ENCODE peak calls at places on chromosome 16, in seven cellular contexts. B is colonic mucosa, A is AG04449, D is brain microvascular endothelial cell, J is endothelial cell, P is mucosa of descending colon, N is lung. S is an unnamed sample.

GRCh38 chr16:81901483-81901882 is 109.8 kb downstream of the SDR42E1 start:
- DNase-seq in N (peak), A (no peak), P (no peak), D (peak), J (no peak), B (no peak), S (no peak)

GRCh38 chr16:70749681-70750601 is 51.0 kb downstream of the VAC14 start:
- DNase-seq in J (no peak), A (no peak), D (no peak), P (peak), N (no peak), B (no peak), S (peak)

GRCh38 chr16:89921699-89922476 is 1.3 kb upstream of the TUBB3 start:
- DNase-seq in P (peak), N (peak), D (peak), J (peak), A (peak), B (peak), S (peak)

GRCh38 chr16:74667215-74667765 is 613 bp upstream of the RFWD3 start:
- DNase-seq in D (no peak), J (peak), P (peak), N (no peak), B (peak), A (no peak), S (peak)

GRCh38 chr16:69166221-69166833 is 20.6 kb upstream of the SNTB2 start:
- DNase-seq in B (no peak), A (no peak), J (no peak), N (no peak), D (peak), P (no peak), S (no peak)

GRCh38 chr16:4414187-4414909 is 2.0 kb downstream of the CORO7 start:
- DNase-seq in P (peak), B (no peak), N (no peak), D (no peak), A (no peak), J (no peak), S (no peak)

GRCh38 chr16:68082596-68083238 is 2.5 kb upstream of the NFATC3 start:
- DNase-seq in A (no peak), D (no peak), N (no peak), B (no peak), P (no peak), J (no peak), S (no peak)

GRCh38 chr16:3642397-3643094 is 11.9 kb upstream of the DNASE1 start:
- DNase-seq in D (peak), P (peak), N (no peak), J (no peak), A (no peak), B (peak), S (peak)

GRCh38 chr16:4494746-4495490 is 18.7 kb downstream of the HMOX2 start:
- DNase-seq in D (peak), N (no peak), J (no peak), B (no peak), A (no peak), P (no peak), S (no peak)

GRCh38 chr16:48182979-48183537 is 27.3 kb upstream of the ABCC12 start:
- DNase-seq in D (no peak), N (no peak), B (no peak), A (no peak), J (no peak), P (no peak), S (no peak)

GRCh38 chr16:15907863-15908478 is 19.6 kb upstream of the CEP20 start:
- DNase-seq in J (no peak), A (no peak), D (peak), N (peak), P (no peak), B (peak), S (no peak)

GRCh38 chr16:23410176-23410575 is 42.8 kb downstream of the COG7 start:
- DNase-seq in B (no peak), P (no peak), J (no peak), N (no peak), D (no peak), A (no peak), S (no peak)

GRCh38 chr16:53358884-53359283 is 75.4 kb upstream of the RBL2 start:
- DNase-seq in D (no peak), P (no peak), B (no peak), J (no peak), A (no peak), N (no peak), S (no peak)

GRCh38 chr16:52068447-52069074 is 478.4 kb downstream of the TOX3 start:
- DNase-seq in J (peak), N (no peak), D (peak), B (peak), P (peak), A (no peak), S (peak)

GRCh38 chr16:52066951-52067350 is 480.0 kb downstream of the TOX3 start:
- DNase-seq in A (no peak), P (no peak), J (no peak), D (no peak), N (no peak), B (no peak), S (no peak)

GRCh38 chr16:52070341-52071057 is 476.4 kb downstream of the TOX3 start:
- DNase-seq in J (no peak), A (no peak), B (no peak), N (no peak), P (no peak), D (no peak), S (no peak)

GRCh38 chr16:52071101-52071500 is 475.8 kb downstream of the TOX3 start:
- DNase-seq in A (no peak), D (no peak), N (no peak), P (no peak), B (no peak), J (no peak), S (no peak)

GRCh38 chr16:52069866-52070265 is 477.1 kb downstream of the TOX3 start:
- DNase-seq in A (no peak), N (no peak), J (peak), D (peak), B (no peak), P (no peak), S (peak)
- TF ChIP-seq CTCF in A (no peak), N (no peak), J (peak), D (peak), B (peak), P (no peak), S (peak)

DNA sequence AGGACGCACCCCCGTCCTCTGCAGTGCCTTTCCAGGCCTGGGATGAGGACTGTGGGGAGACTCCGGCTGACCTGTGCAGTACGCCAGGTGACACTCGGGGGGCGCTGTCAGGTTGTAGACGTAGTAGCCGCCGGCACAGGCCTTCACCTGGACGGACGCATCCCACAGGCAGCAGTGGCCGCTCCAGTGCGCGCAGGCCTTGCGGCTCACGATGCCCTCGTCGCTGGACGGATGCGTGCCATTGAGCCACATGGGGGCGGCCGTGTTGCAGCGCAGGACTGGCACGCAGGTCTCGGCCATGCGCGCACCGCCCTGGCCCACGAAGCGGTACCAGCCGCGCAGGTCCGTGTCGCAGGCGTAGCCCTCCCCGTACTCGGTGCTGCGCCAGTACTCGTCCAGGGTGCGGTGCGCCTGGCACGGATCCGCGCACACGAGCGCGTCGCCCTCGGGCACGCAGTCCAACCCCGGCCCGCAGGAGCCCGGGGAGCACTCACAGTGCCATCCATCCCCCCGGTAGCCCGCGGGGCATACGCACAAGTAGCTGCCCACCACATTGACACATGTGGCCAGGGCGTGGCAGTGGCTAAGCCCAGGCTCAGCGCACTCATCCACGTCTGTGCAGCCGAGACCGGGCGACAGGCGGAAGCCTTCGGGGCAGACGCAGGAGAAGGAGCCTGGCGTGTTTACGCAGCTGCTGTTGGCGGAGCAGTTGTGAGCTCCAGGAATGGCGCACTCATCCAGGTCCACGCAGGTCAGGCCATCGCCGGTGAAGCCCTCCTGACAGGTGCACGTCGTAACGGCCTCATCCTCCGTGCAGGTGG is 3.9 kb downstream of the UMOD start:
- DNase-seq in D (no peak), J (peak), A (no peak), P (peak), N (no peak), B (peak), S (peak)
- TF ChIP-seq CTCF in D (no peak), J (peak), A (no peak), P (no peak), N (no peak), B (no peak), S (no peak)

GRCh38 chr16:84712138-84712671 is 12.4 kb downstream of the USP10 start:
- DNase-seq in J (no peak), N (no peak), D (no peak), B (no peak), P (no peak), A (no peak), S (no peak)
- TF ChIP-seq CTCF in J (no peak), N (no peak), D (no peak), B (no peak), P (no peak), A (no peak), S (no peak)

DNA sequence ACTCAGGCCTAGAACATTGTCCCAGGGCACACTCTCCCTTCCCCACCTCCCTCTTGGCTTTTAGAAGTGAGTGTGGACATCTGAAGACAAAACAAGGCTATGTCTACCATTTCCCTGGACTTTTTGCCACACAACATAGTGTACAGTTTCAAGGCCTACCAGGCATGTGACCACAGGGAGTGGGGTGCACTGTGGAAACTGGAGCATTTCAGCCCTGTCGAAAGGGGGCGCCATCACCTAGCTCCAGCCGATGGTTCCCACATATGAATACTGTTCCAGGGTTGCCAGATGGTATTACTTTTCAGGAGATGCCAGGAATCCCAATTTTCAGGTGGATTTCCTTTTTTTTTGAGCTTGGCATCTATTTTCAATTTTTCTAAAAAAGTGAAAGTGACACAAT is 140.7 kb downstream of the KATNIP start:
- DNase-seq in B (peak), A (no peak), N (no peak), J (peak), D (peak), P (peak), S (peak)
- TF ChIP-seq CTCF in B (peak), A (peak), N (peak), J (peak), D (peak), P (peak), S (peak)

GRCh38 chr16:50371036-50371716 is 2.4 kb upstream of the BRD7 start:
- DNase-seq in B (no peak), J (no peak), A (no peak), D (no peak), P (no peak), N (no peak), S (no peak)

GRCh38 chr16:50367777-50368409 is 895 bp downstream of the BRD7 start:
- DNase-seq in J (no peak), D (no peak), B (no peak), N (no peak), P (no peak), A (no peak), S (no peak)

GRCh38 chr16:50369133-50369804 is 481 bp upstream of the BRD7 start:
- DNase-seq in B (no peak), D (no peak), P (no peak), J (no peak), A (no peak), N (no peak), S (no peak)

GRCh38 chr16:50366126-50366525 is 2.7 kb downstream of the BRD7 start:
- DNase-seq in J (no peak), D (no peak), B (no peak), P (no peak), N (no peak), A (no peak), S (no peak)

DNA sequence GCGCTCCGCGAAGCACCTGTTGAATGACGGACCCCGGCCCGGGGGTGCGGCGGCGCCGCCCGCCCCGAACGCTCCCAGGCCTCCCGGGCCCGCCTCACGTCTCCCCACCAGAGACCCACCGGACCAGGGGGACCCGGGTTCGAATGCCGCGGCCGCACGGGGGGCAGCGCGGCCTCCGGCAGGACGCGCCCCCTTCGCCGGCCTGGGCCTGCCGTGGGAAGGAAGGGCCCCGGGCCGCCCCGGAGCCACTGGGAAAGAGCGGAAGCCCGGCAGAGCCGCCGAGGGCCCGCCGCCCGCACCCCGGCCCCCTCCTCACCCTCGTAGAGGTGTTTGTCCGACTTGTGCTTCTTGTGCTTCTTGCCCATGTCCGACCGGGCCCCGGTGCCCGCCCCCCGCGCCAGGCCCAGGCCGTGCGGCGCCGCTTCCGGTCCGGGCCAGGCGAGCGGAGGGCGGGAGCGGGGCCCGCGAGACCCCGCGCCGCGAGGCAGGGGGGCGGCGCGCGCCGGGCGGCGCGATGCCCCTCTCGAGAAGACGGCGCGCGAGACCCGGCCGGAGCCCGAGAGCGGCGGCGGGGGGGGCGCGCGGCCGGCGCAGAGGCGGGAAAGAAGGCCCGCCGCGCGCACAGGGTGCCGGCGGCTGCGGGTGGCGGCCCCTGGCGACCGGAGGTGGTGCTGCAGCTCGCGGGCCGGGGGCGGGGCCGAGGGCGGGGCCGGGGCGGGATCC is at the start of gene BRD7:
- DNase-seq in J (peak), N (no peak), B (peak), P (peak), A (no peak), D (peak), S (peak)
- TF ChIP-seq CTCF in J (peak), N (peak), B (no peak), P (no peak), A (peak), D (peak), S (no peak)

DNA sequence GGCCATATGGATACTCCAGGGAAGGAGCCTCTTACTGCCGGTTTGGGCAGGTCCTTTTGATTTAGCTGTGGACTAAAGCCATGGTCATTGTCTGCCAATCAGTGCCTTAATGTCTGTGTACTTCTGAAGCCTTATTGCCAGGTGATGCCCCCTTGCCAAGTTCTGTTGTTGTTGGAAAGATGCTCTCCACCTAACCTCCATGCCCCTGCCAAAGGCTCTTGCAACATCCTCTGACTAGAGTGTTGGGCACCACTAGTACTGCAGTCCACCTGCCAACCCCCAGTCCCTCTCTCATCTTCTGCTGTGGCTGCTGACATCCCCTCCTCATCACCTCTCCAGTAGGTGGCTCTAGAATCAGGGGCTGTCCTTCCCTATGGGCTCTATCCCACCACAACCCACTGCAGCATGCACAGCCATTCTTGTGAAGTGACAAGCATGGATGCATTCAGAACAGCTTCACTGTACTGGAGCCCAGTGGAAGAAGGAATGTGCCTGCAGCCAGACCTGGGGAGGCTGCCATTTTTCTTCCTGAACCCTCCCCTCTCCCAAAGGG is 375.3 kb upstream of the CDH5 start:
- DNase-seq in B (no peak), P (no peak), A (no peak), N (no peak), J (no peak), D (no peak), S (no peak)
- TF ChIP-seq CTCF in B (no peak), P (no peak), A (no peak), N (no peak), J (no peak), D (no peak), S (no peak)

GRCh38 chr16:87380403-87380802 is 3.2 kb downstream of the FBXO31 start:
- DNase-seq in P (no peak), D (no peak), N (no peak), B (no peak), J (no peak), A (no peak), S (no peak)

GRCh38 chr16:87383522-87384161 is at the start of gene FBXO31:
- DNase-seq in P (peak), D (peak), B (peak), A (peak), J (peak), N (peak), S (peak)

GRCh38 chr16:87382023-87382785 is 1.4 kb downstream of the FBXO31 start:
- DNase-seq in D (no peak), P (no peak), N (no peak), B (peak), A (no peak), J (no peak), S (no peak)

GRCh38 chr16:87384162-87384999 is 805 bp upstream of the FBXO31 start:
- DNase-seq in D (no peak), B (peak), P (peak), J (peak), A (no peak), N (peak), S (peak)

DNA sequence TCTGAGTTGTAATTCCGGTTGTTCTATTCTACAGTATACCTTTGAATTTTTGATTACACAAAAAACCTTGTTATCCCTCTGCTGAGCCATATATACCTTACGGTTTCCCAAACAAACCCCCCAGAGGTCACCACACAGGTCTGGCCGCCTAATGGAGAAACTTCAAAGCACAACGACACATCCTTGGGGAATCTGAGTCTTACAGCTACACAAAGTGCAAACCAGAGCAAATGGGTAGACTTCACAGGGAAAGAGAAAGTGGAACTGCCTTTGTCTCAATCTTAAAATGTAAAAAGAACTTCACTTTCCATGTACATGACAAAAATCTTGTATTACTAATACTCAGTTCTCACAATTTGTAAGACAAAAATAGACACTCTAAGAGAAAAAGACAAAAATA is 2.7 kb downstream of the FBXO31 start:
- DNase-seq in N (no peak), P (no peak), J (no peak), B (no peak), D (no peak), A (no peak), S (no peak)
- TF ChIP-seq CTCF in N (no peak), P (no peak), J (no peak), B (no peak), D (peak), A (no peak), S (no peak)

GRCh38 chr16:14490281-14490680 is 139.8 kb downstream of the PARN start:
- DNase-seq in N (no peak), A (no peak), B (no peak), P (no peak), D (no peak), J (no peak), S (no peak)

GRCh38 chr16:14486520-14487303 is 143.3 kb downstream of the PARN start:
- DNase-seq in B (peak), J (no peak), D (peak), P (peak), A (peak), N (peak), S (peak)

GRCh38 chr16:14487579-14487978 is 142.5 kb downstream of the PARN start:
- DNase-seq in N (no peak), J (no peak), D (no peak), B (peak), A (no peak), P (no peak), S (no peak)

GRCh38 chr16:14491831-14492529 is 138.1 kb downstream of the PARN start:
- DNase-seq in B (no peak), D (no peak), P (no peak), A (no peak), N (no peak), J (peak), S (no peak)

DNA sequence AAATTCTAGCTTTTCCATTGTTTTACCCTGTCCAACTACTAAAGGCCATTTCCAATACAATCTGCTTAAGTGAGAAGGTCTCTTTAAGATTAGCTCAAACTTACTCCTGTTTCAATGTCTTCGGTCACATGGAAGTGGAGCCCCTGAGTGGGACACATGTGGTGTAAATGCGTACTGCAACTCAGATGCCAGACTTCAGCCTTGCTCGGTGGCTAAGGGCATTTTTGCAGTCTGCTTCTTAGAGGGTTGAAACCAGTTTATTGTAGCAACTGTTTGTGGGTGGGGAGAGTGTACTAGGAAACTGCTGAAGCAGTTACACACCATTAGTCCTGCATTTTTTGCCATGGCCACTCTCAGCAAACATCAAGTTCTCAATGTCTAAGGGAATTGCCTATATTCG is 140.6 kb downstream of the PARN start:
- DNase-seq in A (no peak), P (no peak), J (peak), B (no peak), N (no peak), D (no peak), S (no peak)
- TF ChIP-seq CTCF in A (peak), P (no peak), J (peak), B (no peak), N (no peak), D (peak), S (peak)

GRCh38 chr16:30352488-30353401 is 2.4 kb downstream of the CD2BP2 start:
- DNase-seq in P (peak), D (no peak), B (no peak), J (no peak), A (no peak), N (no peak), S (no peak)
- TF ChIP-seq CTCF in P (no peak), D (peak), B (no peak), J (peak), A (no peak), N (no peak), S (peak)